ENCODE peak calls at places on chromosomes 3 and 15, in five cellular contexts. L, Q, O, G and T are unnamed samples.

GRCh38 chr3:171585029-171585428 is 124.8 kb upstream of the TNIK start:
- DNase-seq in L (no peak), Q (no peak), G (no peak), O (no peak), T (no peak)

GRCh38 chr15:36831125-36831914 is 251.9 kb downstream of the CDIN1 start:
- DNase-seq in Q (no peak), L (peak), O (no peak), G (no peak), T (no peak)

GRCh38 chr15:68930268-68931022 is at the start of gene SPESP1:
- DNase-seq in Q (no peak), O (peak), L (no peak), G (no peak), T (peak)

GRCh38 chr3:30557904-30558303 is 48.5 kb upstream of the TGFBR2 start:
- DNase-seq in O (no peak), Q (no peak), L (no peak), G (no peak), T (no peak)

GRCh38 chr3:74633021-74633420 is 18.6 kb upstream of the CNTN3 start:
- DNase-seq in G (no peak), Q (no peak), L (peak), O (no peak), T (no peak)

GRCh38 chr3:64560802-64561502 is 126.8 kb downstream of the ADAMTS9 start:
- DNase-seq in O (no peak), G (no peak), L (no peak), Q (no peak), T (no peak)

GRCh38 chr3:49296781-49297420 is 19.9 kb upstream of the C3orf62 start:
- DNase-seq in Q (no peak), G (no peak), O (no peak), L (no peak), T (no peak)

GRCh38 chr3:52237659-52238172 is 1.2 kb downstream of the TWF2 start:
- DNase-seq in Q (peak), O (peak), G (no peak), L (peak), T (peak)

GRCh38 chr3:65550137-65550536 is 488.6 kb downstream of the MAGI1 start:
- DNase-seq in O (no peak), G (no peak), L (no peak), Q (no peak), T (peak)

GRCh38 chr3:11514191-11514770 is 129.4 kb downstream of the VGLL4 start:
- DNase-seq in Q (peak), G (no peak), L (peak), O (peak), T (no peak)

GRCh38 chr3:57063027-57063426 is 2.6 kb downstream of the SPATA12 start:
- DNase-seq in L (no peak), Q (no peak), O (no peak), G (no peak), T (no peak)